ENCODE peak calls at places on chromosomes 12 and 14, in four cellular contexts. Z is HepG2, J is fibroblast of lung, S is IMR-90. A is an unnamed sample.

GRCh38 chr14:76987956-76988520 is 40.5 kb downstream of the IRF2BPL start:
- DNase-seq in J (no peak), Z (no peak), S (no peak), A (no peak)

GRCh38 chr12:54390668-54391551 is 6.4 kb upstream of the ZNF385A start:
- DNase-seq in S (no peak), Z (no peak), J (no peak), A (no peak)

GRCh38 chr14:103078420-103078749 is 5.6 kb upstream of the LBHD2 start:
- DNase-seq in J (peak; percentile 64), S (peak; percentile 76), Z (peak; percentile 73), A (peak; percentile 91)

GRCh38 chr14:96839251-96839650 is 42.1 kb downstream of the VRK1 start:
- DNase-seq in S (no peak), Z (no peak), J (no peak), A (no peak)

GRCh38 chr12:57579677-57580465 is 11.1 kb upstream of the PIP4K2C start:
- DNase-seq in S (peak; percentile 24), J (no peak), Z (peak; percentile 97), A (no peak)

GRCh38 chr14:105783707-105784106 is 257.3 kb downstream of the TMEM121 start:
- DNase-seq in Z (no peak), S (no peak), J (no peak), A (no peak)

GRCh38 chr12:110677206-110677911 is 11.6 kb downstream of the HVCN1 start:
- DNase-seq in J (no peak), Z (no peak), S (no peak), A (no peak)

GRCh38 chr12:124295431-124296058 is 652 bp downstream of the RFLNA start:
- DNase-seq in Z (no peak), J (no peak), S (no peak), A (peak; percentile 14)

GRCh38 chr14:27528328-27528727 is 930.5 kb upstream of the NOVA1 start:
- DNase-seq in Z (peak; percentile 21), S (no peak), J (peak; percentile 45), A (peak; percentile 79)

GRCh38 chr12:100157427-100157821 is 14.8 kb upstream of the BLTP3B start:
- DNase-seq in J (no peak), Z (no peak), S (no peak), A (no peak)

GRCh38 chr14:27995688-27996087 is 770.9 kb upstream of the FOXG1 start:
- DNase-seq in Z (no peak), J (no peak), S (no peak), A (no peak)

GRCh38 chr12:49369723-49370145 is 2.5 kb downstream of the SPATS2 start:
- DNase-seq in Z (peak; percentile 41), J (peak; percentile 49), S (peak; percentile 54), A (peak; percentile 55)

GRCh38 chr12:120262852-120263724 is 2.4 kb downstream of the PXN start:
- DNase-seq in Z (no peak), J (no peak), S (no peak), A (peak; percentile 65)
- H3K36me3 ChIP-seq in Z (no peaks in the 10 kb centered on the region), J (no peaks in the 10 kb centered on the region), S (peaks cover 4% of the 10 kb centered on the region), A (no peaks in the 10 kb centered on the region)

GRCh38 chr12:6272300-6273208 is 37.9 kb upstream of the PLEKHG6 start:
- DNase-seq in S (no peak), J (peak; percentile 79), Z (no peak), A (no peak)
- H3K4me3 ChIP-seq in S (no peak overlapping the region), J (no peak overlapping the region), Z (no peak overlapping the region), A (no peak overlapping the region)

GRCh38 chr14:37493606-37494005 is 101.4 kb downstream of the FOXA1 start:
- DNase-seq in J (no peak), S (peak; percentile 33), Z (peak; percentile 20), A (peak; percentile 16)

GRCh38 chr14:37490607-37491006 is 104.4 kb downstream of the FOXA1 start:
- DNase-seq in Z (no peak), J (no peak), S (no peak), A (no peak)

DNA sequence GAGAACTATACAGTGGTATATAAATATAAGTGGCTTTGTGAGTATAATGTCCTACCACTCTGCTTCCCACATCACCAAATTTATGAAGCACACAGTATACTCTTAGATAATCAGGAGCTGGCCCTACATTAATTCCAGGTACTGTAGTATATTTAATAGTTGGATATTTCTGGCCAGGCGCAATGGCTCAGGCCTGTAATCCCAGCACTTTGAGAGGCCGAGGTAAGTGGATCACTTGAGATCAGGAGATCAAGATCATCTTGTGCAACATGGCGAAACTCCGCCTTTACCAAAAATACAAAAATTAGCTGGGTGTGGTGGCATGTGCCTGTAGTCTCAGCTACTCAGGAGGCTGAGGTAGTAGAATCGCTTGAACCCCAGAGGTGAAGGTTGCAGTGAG is 104.0 kb downstream of the FOXA1 start:
- DNase-seq in S (no peak), J (no peak), Z (no peak), A (no peak)
- H3K9ac ChIP-seq in S (no peak overlapping the region), J (no peak overlapping the region), Z (no peak overlapping the region), A (no peak overlapping the region)

GRCh38 chr14:61376314-61376713 is 54.9 kb downstream of the PRKCH start:
- DNase-seq in Z (no peak), S (no peak), J (no peak), A (no peak)
- H3K36me3 ChIP-seq in Z (no peaks in the 10 kb centered on the region), S (no peaks in the 10 kb centered on the region), J (no peaks in the 10 kb centered on the region), A (no peaks in the 10 kb centered on the region)

DNA sequence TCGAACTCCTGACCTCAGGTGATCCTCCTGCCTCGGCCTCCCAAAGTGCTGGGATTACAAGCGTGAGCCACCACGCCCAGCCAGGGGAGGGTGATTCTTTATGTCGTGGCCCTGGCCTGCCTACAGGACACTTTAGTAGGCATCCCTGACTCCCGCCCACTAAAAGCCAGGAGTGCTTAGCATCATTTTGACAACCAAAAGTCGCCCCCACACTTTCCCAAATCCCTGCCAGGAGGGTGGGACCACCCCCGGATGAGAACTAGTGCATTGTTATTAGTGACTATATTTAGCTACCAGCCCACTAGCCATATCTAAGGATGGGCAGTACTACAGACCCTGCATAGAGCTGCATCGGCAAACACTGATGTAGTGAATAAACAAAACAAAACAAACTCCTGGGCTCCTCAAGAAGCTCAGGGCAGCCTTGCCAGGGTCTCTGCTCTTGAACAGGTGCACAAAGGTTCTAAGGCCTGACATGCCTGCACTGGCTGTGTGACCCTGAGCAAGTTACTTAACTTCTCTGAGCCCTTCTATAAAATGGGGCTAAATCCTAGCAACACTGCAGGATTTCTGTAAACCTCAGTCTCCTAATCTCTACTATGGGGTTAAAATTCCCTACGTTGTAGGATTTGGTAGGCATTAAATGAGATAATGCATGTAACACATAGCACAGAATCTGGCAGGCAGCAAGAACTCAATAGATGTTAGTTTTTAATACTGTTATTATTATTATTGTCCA is 2.2 kb downstream of the CAMKK2 start:
- DNase-seq in S (no peak), Z (no peak), J (no peak), A (no peak)
- H3K4me3 ChIP-seq in S (no peak overlapping the region), Z (no peak overlapping the region), J (no peak overlapping the region), A (no peak overlapping the region)

DNA sequence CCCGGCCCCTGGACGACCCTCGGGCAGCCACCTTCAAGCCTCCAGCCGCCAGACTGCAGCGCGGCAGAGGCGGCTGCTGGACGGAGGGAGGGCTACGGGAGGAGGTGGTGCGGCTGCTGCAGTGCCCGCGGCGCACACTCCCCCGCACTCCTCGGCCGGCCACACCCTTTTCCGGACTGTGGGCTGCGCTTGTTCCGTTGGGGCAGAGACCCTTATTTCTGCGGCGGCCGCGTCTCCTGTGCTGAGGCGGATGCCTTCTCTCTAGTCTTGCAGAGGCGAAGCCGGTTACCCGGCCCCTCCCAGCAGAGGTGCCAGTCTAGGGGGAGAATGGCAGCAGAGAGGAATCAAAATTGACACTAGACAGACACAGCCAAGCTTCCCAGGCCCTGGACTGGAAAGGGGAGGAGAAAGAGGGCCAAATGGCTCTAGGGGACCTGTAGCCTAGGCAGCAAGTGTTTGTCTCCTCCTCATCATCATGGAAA is 1.2 kb downstream of the ESYT1 start:
- DNase-seq in J (peak; percentile 51), Z (no peak), S (peak; percentile 36), A (peak; percentile 80)
- H3K9ac ChIP-seq in J (peak overlapping the region; percentile 54), Z (peak overlapping the region; percentile 80), S (peak overlapping the region; percentile 91), A (peak overlapping the region; percentile 98)

GRCh38 chr12:112988224-112988623 is 9.9 kb downstream of the OAS2 start:
- DNase-seq in S (no peak), J (no peak), Z (no peak), A (no peak)
- H3K36me3 ChIP-seq in S (no peaks in the 10 kb centered on the region), J (no peaks in the 10 kb centered on the region), Z (no peaks in the 10 kb centered on the region), A (no peaks in the 10 kb centered on the region)

GRCh38 chr14:69983317-69983716 is 104.1 kb downstream of the SMOC1 start:
- DNase-seq in J (no peak), S (no peak), Z (no peak), A (no peak)
- H3K4me3 ChIP-seq in J (no peak overlapping the region), S (no peak overlapping the region), Z (no peak overlapping the region), A (no peak overlapping the region)

DNA sequence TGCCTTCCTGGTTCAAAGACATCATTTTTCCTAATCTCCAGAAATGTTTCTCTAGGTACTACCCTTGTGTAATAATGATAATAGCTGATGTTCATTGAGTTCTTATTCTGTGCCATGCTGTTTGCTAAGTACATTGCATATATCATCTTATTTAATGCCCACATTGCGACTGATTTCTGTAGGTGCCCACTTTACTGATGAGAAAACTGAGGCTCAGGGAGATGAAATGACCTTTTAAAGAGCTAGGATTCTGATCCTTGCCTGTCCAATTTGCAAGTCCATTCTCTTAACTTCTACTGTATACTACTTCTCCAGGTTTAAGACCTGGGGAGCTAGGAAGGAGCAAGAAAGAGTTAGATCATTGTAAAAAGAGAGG is 2.8 kb downstream of the DGKA start:
- DNase-seq in J (no peak), Z (no peak), S (no peak), A (no peak)
- H3K9ac ChIP-seq in J (no peak overlapping the region), Z (no peak overlapping the region), S (no peak overlapping the region), A (no peak overlapping the region)

GRCh38 chr12:76065917-76066316 is 18.6 kb downstream of the NAP1L1 start:
- DNase-seq in J (no peak), Z (no peak), S (no peak), A (no peak)
- H3K36me3 ChIP-seq in J (peaks cover 11% of the 10 kb centered on the region), Z (peaks cover 11% of the 10 kb centered on the region), S (peaks cover 23% of the 10 kb centered on the region), A (peaks cover 97% of the 10 kb centered on the region)